ENCODE peak calls at places on chromosomes 2 and 18, in four cellular contexts. One of them, this sample, is unnamed.

GRCh38 chr2:96502891-96503636 is 2.1 kb downstream of the NEURL3 start:
- DNase-seq in AG10803: no peak
- DNase-seq in hepatocyte: no peak
- DNase-seq in ovary: peak
- DNase-seq in this sample: no peak

GRCh38 chr2:217001740-217002139 is 141.9 kb upstream of the TNP1 start:
- DNase-seq in AG10803: no peak
- DNase-seq in hepatocyte: no peak
- DNase-seq in ovary: no peak
- DNase-seq in this sample: no peak

GRCh38 chr18:23230688-23231087 is 95.4 kb downstream of the CABLES1 start:
- DNase-seq in AG10803: peak
- DNase-seq in hepatocyte: no peak
- DNase-seq in ovary: no peak
- DNase-seq in this sample: no peak

GRCh38 chr2:33555681-33556080 is 43.4 kb downstream of the FAM98A start:
- DNase-seq in AG10803: no peak
- DNase-seq in hepatocyte: no peak
- DNase-seq in ovary: no peak
- DNase-seq in this sample: no peak

GRCh38 chr2:217186565-217187218 is 326.8 kb upstream of the TNP1 start:
- DNase-seq in AG10803: no peak
- DNase-seq in hepatocyte: no peak
- DNase-seq in ovary: no peak
- DNase-seq in this sample: no peak

GRCh38 chr2:230864605-230865323 is at the start of gene ITM2C:
- DNase-seq in AG10803: peak
- DNase-seq in hepatocyte: peak
- DNase-seq in ovary: peak
- DNase-seq in this sample: no peak

GRCh38 chr2:71102981-71103681 is 26.9 kb downstream of the MCEE start:
- DNase-seq in AG10803: no peak
- DNase-seq in hepatocyte: no peak
- DNase-seq in ovary: no peak
- DNase-seq in this sample: no peak

GRCh38 chr2:100741880-100742814 is 77.8 kb upstream of the NPAS2 start:
- DNase-seq in AG10803: peak
- DNase-seq in hepatocyte: peak
- DNase-seq in ovary: no peak
- DNase-seq in this sample: no peak

GRCh38 chr2:179528576-179529069 is 264.0 kb upstream of the SESTD1 start:
- DNase-seq in AG10803: no peak
- DNase-seq in hepatocyte: no peak
- DNase-seq in ovary: no peak
- DNase-seq in this sample: no peak

GRCh38 chr2:89837962-89838625 is 1146.6 kb downstream of the RPIA start:
- DNase-seq in AG10803: no peak
- DNase-seq in hepatocyte: no peak
- DNase-seq in ovary: no peak
- DNase-seq in this sample: no peak

GRCh38 chr18:76246579-76246978 is 248.5 kb downstream of the ZNF516 start:
- DNase-seq in AG10803: peak
- DNase-seq in hepatocyte: no peak
- DNase-seq in ovary: no peak
- DNase-seq in this sample: no peak

GRCh38 chr2:30225131-30225762 is 6.1 kb upstream of the LBH start:
- DNase-seq in AG10803: peak
- DNase-seq in hepatocyte: peak
- DNase-seq in ovary: peak
- DNase-seq in this sample: no peak

GRCh38 chr2:106995560-106995959 is 109.6 kb upstream of the ST6GAL2 start:
- DNase-seq in AG10803: peak
- DNase-seq in hepatocyte: no peak
- DNase-seq in ovary: no peak
- DNase-seq in this sample: no peak

GRCh38 chr2:174181368-174181767 is 67.0 kb downstream of the OLA1 start:
- DNase-seq in AG10803: no peak
- DNase-seq in hepatocyte: no peak
- DNase-seq in ovary: no peak
- DNase-seq in this sample: no peak

GRCh38 chr2:174183076-174183475 is 65.3 kb downstream of the OLA1 start:
- DNase-seq in AG10803: no peak
- DNase-seq in hepatocyte: no peak
- DNase-seq in ovary: no peak
- DNase-seq in this sample: no peak

GRCh38 chr2:174180837-174181236 is 67.5 kb downstream of the OLA1 start:
- DNase-seq in AG10803: peak
- DNase-seq in hepatocyte: no peak
- DNase-seq in ovary: no peak
- DNase-seq in this sample: no peak

GRCh38 chr2:174176898-174177297 is 71.4 kb downstream of the OLA1 start:
- DNase-seq in AG10803: peak
- DNase-seq in hepatocyte: no peak
- DNase-seq in ovary: no peak
- DNase-seq in this sample: no peak

DNA sequence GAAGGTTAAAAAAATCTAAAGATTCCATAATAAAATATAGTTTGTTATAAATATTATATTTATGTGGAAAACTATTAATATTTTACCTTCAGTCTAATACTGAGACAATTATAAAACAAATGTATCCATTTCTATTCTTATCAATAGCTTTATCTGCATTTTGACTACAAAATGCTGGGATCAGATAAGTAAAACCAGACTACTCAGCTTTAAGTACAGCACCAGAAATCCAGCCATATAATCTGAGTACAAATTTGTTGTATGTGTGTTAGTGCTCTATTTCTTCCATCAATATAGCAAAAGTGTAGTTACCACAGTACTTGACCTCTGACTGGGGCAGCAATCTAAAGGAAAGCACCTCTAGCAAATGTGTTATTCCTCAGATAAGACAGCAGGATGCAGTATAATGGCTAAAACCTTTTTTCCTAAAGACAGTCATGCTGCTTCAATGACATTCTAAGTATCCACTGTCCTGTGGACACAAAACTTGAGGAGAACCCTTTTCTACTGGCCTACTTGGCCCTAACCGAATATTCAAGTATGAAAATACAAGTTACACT is 68.1 kb downstream of the OLA1 start:
- DNase-seq in AG10803: peak
- DNase-seq in hepatocyte: peak
- DNase-seq in ovary: no peak
- DNase-seq in this sample: no peak
- TF ChIP-seq CTCF in AG10803: no peak
- TF ChIP-seq CTCF in hepatocyte: no peak
- TF ChIP-seq CTCF in ovary: no peak
- TF ChIP-seq CTCF in this sample: peak

GRCh38 chr2:133846476-133846875 is 278.2 kb upstream of the NCKAP5 start:
- DNase-seq in AG10803: no peak
- DNase-seq in hepatocyte: no peak
- DNase-seq in ovary: no peak
- DNase-seq in this sample: no peak
- TF ChIP-seq CTCF in AG10803: no peak
- TF ChIP-seq CTCF in hepatocyte: no peak
- TF ChIP-seq CTCF in ovary: no peak
- TF ChIP-seq CTCF in this sample: no peak

DNA sequence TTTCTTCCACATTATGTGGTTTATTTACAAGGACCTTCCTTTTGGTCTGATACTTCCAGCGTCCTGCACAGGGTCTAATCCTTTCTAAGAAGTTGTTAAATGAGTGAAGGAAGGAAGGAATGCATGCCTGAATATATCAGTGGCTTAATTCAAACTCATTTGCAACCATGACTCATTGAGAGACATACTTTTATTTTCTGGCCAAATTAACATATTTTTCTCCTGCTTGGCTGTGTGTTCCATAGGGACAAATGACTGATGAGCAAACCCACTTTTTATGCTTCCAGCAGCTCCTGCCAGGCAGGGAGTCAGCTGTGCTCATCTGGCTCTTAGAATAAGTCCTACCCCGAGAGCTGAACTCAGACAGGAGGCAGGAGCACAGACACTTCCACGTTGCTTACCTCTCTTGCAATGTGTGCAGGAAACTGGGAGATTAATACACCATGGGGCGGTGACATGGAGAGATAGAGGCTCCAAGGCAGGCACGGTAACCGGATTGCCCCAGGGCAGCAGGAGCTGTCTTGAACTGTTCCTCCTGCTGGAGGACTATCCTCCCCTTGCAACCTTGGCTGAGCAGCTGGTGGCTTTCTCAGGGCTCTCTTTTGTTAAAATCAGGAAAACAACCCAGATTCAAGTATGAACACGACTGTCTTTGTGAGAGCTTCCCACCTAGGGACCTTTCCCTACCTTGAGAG is 667.5 kb upstream of the HS6ST1 start:
- DNase-seq in AG10803: no peak
- DNase-seq in hepatocyte: no peak
- DNase-seq in ovary: no peak
- DNase-seq in this sample: no peak
- TF ChIP-seq CTCF in AG10803: no peak
- TF ChIP-seq CTCF in hepatocyte: no peak
- TF ChIP-seq CTCF in ovary: no peak
- TF ChIP-seq CTCF in this sample: no peak

GRCh38 chr18:35443434-35443833 is 54.3 kb downstream of the INO80C start:
- DNase-seq in AG10803: no peak
- DNase-seq in hepatocyte: no peak
- DNase-seq in ovary: no peak
- DNase-seq in this sample: no peak
- TF ChIP-seq CTCF in AG10803: no peak
- TF ChIP-seq CTCF in hepatocyte: no peak
- TF ChIP-seq CTCF in ovary: no peak
- TF ChIP-seq CTCF in this sample: no peak